ENCODE peak calls at places on chromosomes 3 and 15, in ten cellular contexts. One of them, this sample, is unnamed.

GRCh38 chr15:78024141-78024567 is 53.4 kb downstream of the TBC1D2B start:
- DNase-seq in GM23248: peak
- DNase-seq in astrocyte: no peak
- DNase-seq in H1: no peak
- DNase-seq in colonic mucosa: no peak
- DNase-seq in IMR-90: peak
- DNase-seq in DND-41: no peak
- DNase-seq in neural progenitor cell: no peak
- DNase-seq in SK-N-SH: no peak
- DNase-seq in fibroblast of lung: peak
- DNase-seq in this sample: no peak

GRCh38 chr3:142263126-142263525 is 37.7 kb upstream of the GK5 start:
- DNase-seq in neural progenitor cell: no peak
- DNase-seq in fibroblast of lung: peak
- DNase-seq in colonic mucosa: no peak
- DNase-seq in IMR-90: no peak
- DNase-seq in DND-41: no peak
- DNase-seq in SK-N-SH: no peak
- DNase-seq in astrocyte: no peak
- DNase-seq in H1: no peak
- DNase-seq in GM23248: peak
- DNase-seq in this sample: no peak

GRCh38 chr15:90063733-90064247 is 38.5 kb downstream of the IDH2 start:
- DNase-seq in astrocyte: no peak
- DNase-seq in fibroblast of lung: no peak
- DNase-seq in colonic mucosa: no peak
- DNase-seq in GM23248: no peak
- DNase-seq in neural progenitor cell: no peak
- DNase-seq in SK-N-SH: no peak
- DNase-seq in DND-41: no peak
- DNase-seq in IMR-90: no peak
- DNase-seq in H1: no peak
- DNase-seq in this sample: peak

GRCh38 chr15:28122038-28122949 is 23.2 kb upstream of the OCA2 start:
- DNase-seq in SK-N-SH: no peak
- DNase-seq in DND-41: no peak
- DNase-seq in astrocyte: no peak
- DNase-seq in colonic mucosa: no peak
- DNase-seq in neural progenitor cell: no peak
- DNase-seq in H1: no peak
- DNase-seq in IMR-90: no peak
- DNase-seq in GM23248: no peak
- DNase-seq in fibroblast of lung: no peak
- DNase-seq in this sample: peak

GRCh38 chr3:127889976-127890650 is 24.9 kb upstream of the KBTBD12 start:
- DNase-seq in astrocyte: peak
- DNase-seq in DND-41: no peak
- DNase-seq in GM23248: peak
- DNase-seq in H1: no peak
- DNase-seq in colonic mucosa: no peak
- DNase-seq in SK-N-SH: no peak
- DNase-seq in neural progenitor cell: no peak
- DNase-seq in IMR-90: no peak
- DNase-seq in fibroblast of lung: peak
- DNase-seq in this sample: no peak

GRCh38 chr3:9911863-9912262 is 5.0 kb upstream of the IL17RC start:
- DNase-seq in SK-N-SH: no peak
- DNase-seq in GM23248: no peak
- DNase-seq in fibroblast of lung: no peak
- DNase-seq in H1: no peak
- DNase-seq in neural progenitor cell: no peak
- DNase-seq in colonic mucosa: no peak
- DNase-seq in DND-41: no peak
- DNase-seq in IMR-90: no peak
- DNase-seq in astrocyte: no peak
- DNase-seq in this sample: no peak

GRCh38 chr3:118968111-118968510 is 66.5 kb downstream of the IGSF11 start:
- DNase-seq in DND-41: no peak
- DNase-seq in H1: no peak
- DNase-seq in astrocyte: no peak
- DNase-seq in SK-N-SH: no peak
- DNase-seq in colonic mucosa: no peak
- DNase-seq in GM23248: no peak
- DNase-seq in neural progenitor cell: peak
- DNase-seq in IMR-90: no peak
- DNase-seq in fibroblast of lung: no peak
- DNase-seq in this sample: no peak

GRCh38 chr3:46811615-46812236 is 51.5 kb downstream of the MYL3 start:
- DNase-seq in SK-N-SH: peak
- DNase-seq in H1: peak
- DNase-seq in DND-41: no peak
- DNase-seq in neural progenitor cell: peak
- DNase-seq in GM23248: no peak
- DNase-seq in astrocyte: no peak
- DNase-seq in IMR-90: no peak
- DNase-seq in colonic mucosa: no peak
- DNase-seq in fibroblast of lung: no peak
- DNase-seq in this sample: peak

GRCh38 chr3:127034195-127034989 is 51.5 kb downstream of the PLXNA1 start:
- DNase-seq in IMR-90: no peak
- DNase-seq in H1: no peak
- DNase-seq in GM23248: no peak
- DNase-seq in DND-41: no peak
- DNase-seq in fibroblast of lung: no peak
- DNase-seq in colonic mucosa: no peak
- DNase-seq in astrocyte: no peak
- DNase-seq in neural progenitor cell: no peak
- DNase-seq in SK-N-SH: no peak
- DNase-seq in this sample: no peak

GRCh38 chr3:129260606-129261005 is 11.2 kb downstream of the COPG1 start:
- DNase-seq in SK-N-SH: no peak
- DNase-seq in DND-41: no peak
- DNase-seq in colonic mucosa: no peak
- DNase-seq in H1: no peak
- DNase-seq in GM23248: no peak
- DNase-seq in IMR-90: no peak
- DNase-seq in fibroblast of lung: no peak
- DNase-seq in astrocyte: no peak
- DNase-seq in neural progenitor cell: no peak
- DNase-seq in this sample: no peak

GRCh38 chr3:177929310-177929709 is 606.9 kb upstream of the KCNMB2 start:
- DNase-seq in GM23248: peak
- DNase-seq in fibroblast of lung: peak
- DNase-seq in H1: no peak
- DNase-seq in neural progenitor cell: no peak
- DNase-seq in SK-N-SH: no peak
- DNase-seq in DND-41: no peak
- DNase-seq in colonic mucosa: no peak
- DNase-seq in astrocyte: peak
- DNase-seq in IMR-90: peak
- DNase-seq in this sample: no peak

GRCh38 chr15:59918994-59919951 is 84.8 kb upstream of the FOXB1 start:
- DNase-seq in H1: no peak
- DNase-seq in astrocyte: peak
- DNase-seq in DND-41: no peak
- DNase-seq in fibroblast of lung: peak
- DNase-seq in SK-N-SH: no peak
- DNase-seq in IMR-90: peak
- DNase-seq in neural progenitor cell: no peak
- DNase-seq in GM23248: peak
- DNase-seq in colonic mucosa: no peak
- DNase-seq in this sample: no peak

GRCh38 chr3:141421639-141422319 is 53.5 kb downstream of the ZBTB38 start:
- DNase-seq in DND-41: no peak
- DNase-seq in fibroblast of lung: peak
- DNase-seq in astrocyte: peak
- DNase-seq in H1: no peak
- DNase-seq in IMR-90: peak
- DNase-seq in neural progenitor cell: no peak
- DNase-seq in GM23248: peak
- DNase-seq in colonic mucosa: no peak
- DNase-seq in SK-N-SH: no peak
- DNase-seq in this sample: peak

GRCh38 chr3:159806412-159806811 is 182.2 kb upstream of the IL12A start:
- DNase-seq in fibroblast of lung: no peak
- DNase-seq in IMR-90: peak
- DNase-seq in GM23248: no peak
- DNase-seq in SK-N-SH: no peak
- DNase-seq in colonic mucosa: no peak
- DNase-seq in DND-41: no peak
- DNase-seq in astrocyte: no peak
- DNase-seq in H1: no peak
- DNase-seq in neural progenitor cell: peak
- DNase-seq in this sample: no peak

GRCh38 chr15:73844356-73844755 is 29.0 kb upstream of the TBC1D21 start:
- DNase-seq in SK-N-SH: no peak
- DNase-seq in DND-41: no peak
- DNase-seq in colonic mucosa: no peak
- DNase-seq in astrocyte: peak
- DNase-seq in H1: no peak
- DNase-seq in GM23248: peak
- DNase-seq in IMR-90: peak
- DNase-seq in neural progenitor cell: no peak
- DNase-seq in fibroblast of lung: peak
- DNase-seq in this sample: peak

GRCh38 chr3:100709840-100710235 is 544 bp downstream of the TFG start:
- DNase-seq in neural progenitor cell: peak
- DNase-seq in fibroblast of lung: peak
- DNase-seq in SK-N-SH: peak
- DNase-seq in GM23248: peak
- DNase-seq in IMR-90: peak
- DNase-seq in H1: peak
- DNase-seq in astrocyte: peak
- DNase-seq in DND-41: peak
- DNase-seq in colonic mucosa: peak
- DNase-seq in this sample: peak

GRCh38 chr15:66692808-66693596 is 9.0 kb upstream of the SMAD6 start:
- DNase-seq in neural progenitor cell: no peak
- DNase-seq in astrocyte: no peak
- DNase-seq in GM23248: no peak
- DNase-seq in DND-41: peak
- DNase-seq in IMR-90: no peak
- DNase-seq in colonic mucosa: no peak
- DNase-seq in fibroblast of lung: no peak
- DNase-seq in H1: no peak
- DNase-seq in SK-N-SH: no peak
- DNase-seq in this sample: no peak
- H3K9ac ChIP-seq in neural progenitor cell: no peak
- H3K9ac ChIP-seq in astrocyte: no peak
- H3K9ac ChIP-seq in GM23248: no peak
- H3K9ac ChIP-seq in DND-41: peak
- H3K9ac ChIP-seq in IMR-90: no peak
- H3K9ac ChIP-seq in colonic mucosa: no peak
- H3K9ac ChIP-seq in fibroblast of lung: no peak
- H3K9ac ChIP-seq in H1: no peak
- H3K9ac ChIP-seq in SK-N-SH: no peak
- H3K9ac ChIP-seq in this sample: no peak

GRCh38 chr3:114400369-114400768 is 106.5 kb downstream of the TIGIT start:
- DNase-seq in H1: no peak
- DNase-seq in fibroblast of lung: no peak
- DNase-seq in colonic mucosa: no peak
- DNase-seq in DND-41: no peak
- DNase-seq in GM23248: no peak
- DNase-seq in IMR-90: no peak
- DNase-seq in neural progenitor cell: no peak
- DNase-seq in SK-N-SH: no peak
- DNase-seq in astrocyte: no peak
- DNase-seq in this sample: no peak
- H3K9ac ChIP-seq in H1: no peak
- H3K9ac ChIP-seq in fibroblast of lung: no peak
- H3K9ac ChIP-seq in colonic mucosa: no peak
- H3K9ac ChIP-seq in DND-41: no peak
- H3K9ac ChIP-seq in GM23248: peak
- H3K9ac ChIP-seq in IMR-90: no peak
- H3K9ac ChIP-seq in neural progenitor cell: no peak
- H3K9ac ChIP-seq in SK-N-SH: peak
- H3K9ac ChIP-seq in astrocyte: peak
- H3K9ac ChIP-seq in this sample: no peak

DNA sequence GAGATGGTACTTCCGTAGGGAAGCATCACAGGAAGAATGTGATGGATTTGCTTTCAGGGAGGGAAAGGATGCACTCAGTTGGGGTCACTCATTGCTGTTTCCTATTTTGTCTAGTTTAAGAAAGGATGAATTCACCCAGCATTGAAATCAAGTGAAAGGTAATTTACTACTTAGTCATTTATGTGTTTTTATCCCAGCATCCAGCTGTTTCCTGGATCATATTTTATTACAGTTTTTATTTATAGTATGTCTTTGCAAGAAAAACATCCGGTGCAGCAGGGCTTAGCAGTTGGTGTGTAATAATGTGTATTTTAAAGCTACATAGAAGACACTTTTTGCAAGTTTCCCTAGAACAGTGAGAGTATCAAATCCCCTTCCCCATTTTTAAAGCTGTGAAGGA is 37.4 kb upstream of the GOLGA8B start:
- DNase-seq in astrocyte: no peak
- DNase-seq in DND-41: no peak
- DNase-seq in H1: no peak
- DNase-seq in fibroblast of lung: no peak
- DNase-seq in neural progenitor cell: no peak
- DNase-seq in colonic mucosa: no peak
- DNase-seq in GM23248: no peak
- DNase-seq in SK-N-SH: no peak
- DNase-seq in IMR-90: peak
- DNase-seq in this sample: no peak
- H3K9ac ChIP-seq in astrocyte: no peak
- H3K9ac ChIP-seq in DND-41: no peak
- H3K9ac ChIP-seq in H1: no peak
- H3K9ac ChIP-seq in fibroblast of lung: no peak
- H3K9ac ChIP-seq in neural progenitor cell: no peak
- H3K9ac ChIP-seq in colonic mucosa: no peak
- H3K9ac ChIP-seq in GM23248: no peak
- H3K9ac ChIP-seq in SK-N-SH: no peak
- H3K9ac ChIP-seq in IMR-90: no peak
- H3K9ac ChIP-seq in this sample: no peak

DNA sequence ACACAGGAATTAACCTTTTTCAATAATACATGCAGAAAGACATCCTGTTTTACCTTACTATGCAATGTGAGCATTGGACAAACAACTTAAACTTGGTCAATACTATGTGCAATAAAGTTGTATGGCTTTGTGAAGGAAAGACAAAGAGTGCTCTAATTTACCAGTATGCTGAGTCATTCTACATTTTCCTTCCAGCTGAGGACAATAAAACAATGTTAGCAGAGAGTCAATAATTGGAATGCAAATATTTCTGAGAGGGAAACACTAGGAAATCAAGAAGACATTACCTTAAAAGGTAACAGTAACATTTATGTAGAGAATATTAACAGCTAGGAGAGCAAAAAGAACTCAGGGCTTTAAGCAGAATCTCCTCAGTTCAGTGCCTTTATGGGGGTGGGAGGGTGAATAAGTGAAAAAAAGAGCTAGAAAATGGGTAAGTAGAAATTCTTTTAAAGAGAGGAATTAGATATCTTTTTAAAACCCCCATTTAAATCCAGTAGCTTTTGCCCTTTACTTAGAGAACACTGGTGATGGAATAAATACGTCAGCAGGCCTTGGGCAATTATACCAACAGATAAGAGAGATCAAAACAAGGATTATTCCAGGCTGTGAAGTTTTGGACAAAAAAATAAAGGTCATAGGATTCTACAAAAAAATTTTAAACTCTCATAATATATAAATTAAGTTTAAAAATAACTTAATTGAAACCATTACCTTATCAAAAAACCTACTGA is 11.6 kb upstream of the HGD start:
- DNase-seq in GM23248: peak
- DNase-seq in colonic mucosa: no peak
- DNase-seq in SK-N-SH: no peak
- DNase-seq in H1: no peak
- DNase-seq in neural progenitor cell: no peak
- DNase-seq in astrocyte: peak
- DNase-seq in IMR-90: peak
- DNase-seq in DND-41: no peak
- DNase-seq in fibroblast of lung: peak
- DNase-seq in this sample: no peak
- H3K9ac ChIP-seq in GM23248: no peak
- H3K9ac ChIP-seq in colonic mucosa: no peak
- H3K9ac ChIP-seq in SK-N-SH: no peak
- H3K9ac ChIP-seq in H1: no peak
- H3K9ac ChIP-seq in neural progenitor cell: no peak
- H3K9ac ChIP-seq in astrocyte: no peak
- H3K9ac ChIP-seq in IMR-90: no peak
- H3K9ac ChIP-seq in DND-41: no peak
- H3K9ac ChIP-seq in fibroblast of lung: no peak
- H3K9ac ChIP-seq in this sample: no peak